ENCODE peak calls at places on chromosome 5, in four cellular contexts. Q, P, F and I are unnamed samples.

GRCh38 chr5:139961435-139962157 is 81.5 kb downstream of the NRG2 start:
- DNase-seq in Q (no peak), P (no peak), F (no peak), I (no peak)

GRCh38 chr5:11962122-11962521 is 57.9 kb upstream of the CTNND2 start:
- DNase-seq in P (no peak), F (no peak), Q (peak), I (no peak)

GRCh38 chr5:154459015-154459414 is 13.2 kb downstream of the SAP30L start:
- DNase-seq in F (no peak), P (no peak), Q (no peak), I (no peak)

GRCh38 chr5:68950111-68950510 is 143.7 kb upstream of the SLC30A5 start:
- DNase-seq in P (no peak), Q (no peak), F (no peak), I (no peak)

GRCh38 chr5:141992349-141992963 is 20.4 kb downstream of the GNPDA1 start:
- DNase-seq in P (peak), F (peak), Q (peak), I (peak)

GRCh38 chr5:164298165-164298564 is 792.7 kb downstream of the MAT2B start:
- DNase-seq in Q (no peak), P (no peak), F (no peak), I (no peak)

GRCh38 chr5:60036539-60036938 is 143.0 kb upstream of the PDE4D start:
- DNase-seq in P (no peak), Q (no peak), F (no peak), I (no peak)

GRCh38 chr5:145681686-145682085 is 153.5 kb downstream of the PRELID2 start:
- DNase-seq in F (peak), P (peak), Q (peak), I (peak)

GRCh38 chr5:2865856-2866546 is 114.5 kb upstream of the IRX2 start:
- DNase-seq in Q (no peak), F (no peak), P (no peak), I (no peak)

GRCh38 chr5:103523319-103523718 is 39.3 kb downstream of the NUDT12 start:
- DNase-seq in F (no peak), P (no peak), Q (peak), I (no peak)

GRCh38 chr5:25393957-25394356 is 749.2 kb upstream of the CDH10 start:
- DNase-seq in Q (peak), F (no peak), P (no peak), I (no peak)

GRCh38 chr5:84290161-84290560 is 94.5 kb downstream of the EDIL3 start:
- DNase-seq in P (no peak), F (no peak), Q (no peak), I (no peak)

GRCh38 chr5:127417534-127417933 is 99.9 kb upstream of the PRRC1 start:
- DNase-seq in Q (no peak), F (no peak), P (no peak), I (no peak)

GRCh38 chr5:154352960-154353548 is 92.7 kb upstream of the SAP30L start:
- DNase-seq in F (no peak), P (no peak), Q (peak), I (no peak)

GRCh38 chr5:42487077-42487476 is 63.8 kb downstream of the GHR start:
- DNase-seq in F (no peak), Q (no peak), P (no peak), I (no peak)

GRCh38 chr5:166942948-166943347 is 1348.5 kb upstream of the WWC1 start:
- DNase-seq in F (no peak), P (no peak), Q (no peak), I (no peak)

GRCh38 chr5:134575316-134575715 is 49.8 kb downstream of the JADE2 start:
- DNase-seq in Q (no peak), P (no peak), F (no peak), I (no peak)

GRCh38 chr5:135635471-135635870 is 56.7 kb upstream of the CXCL14 start:
- DNase-seq in F (no peak), Q (no peak), P (no peak), I (no peak)

GRCh38 chr5:38458174-38458573 is 98.3 kb downstream of the LIFR start:
- DNase-seq in F (no peak), Q (no peak), P (no peak), I (no peak)

GRCh38 chr5:135715267-135716050 is 119.0 kb upstream of the SLC25A48 start:
- DNase-seq in F (no peak), Q (no peak), P (no peak), I (no peak)

GRCh38 chr5:133326361-133326760 is 274.5 kb downstream of the HSPA4 start:
- DNase-seq in F (no peak), P (no peak), Q (no peak), I (no peak)

GRCh38 chr5:54959673-54960418 is 25.5 kb downstream of the ESM1 start:
- DNase-seq in F (peak), Q (peak), P (peak), I (peak)

GRCh38 chr5:166845044-166845443 is 1446.4 kb upstream of the WWC1 start:
- DNase-seq in Q (no peak), P (peak), F (peak), I (peak)

GRCh38 chr5:9932770-9933169 is 302.6 kb upstream of the TAS2R1 start:
- DNase-seq in Q (no peak), F (no peak), P (peak), I (no peak)

GRCh38 chr5:132205385-132206125 is 22.1 kb downstream of the P4HA2 start:
- DNase-seq in Q (no peak), P (no peak), F (no peak), I (no peak)

GRCh38 chr5:35672995-35673394 is 55.3 kb downstream of the SPEF2 start:
- DNase-seq in Q (no peak), F (no peak), P (no peak), I (no peak)

GRCh38 chr5:164119806-164120440 is 614.5 kb downstream of the MAT2B start:
- DNase-seq in F (peak), Q (peak), P (no peak), I (peak)

GRCh38 chr5:50711280-50711679 is 44.8 kb downstream of the PARP8 start:
- DNase-seq in Q (no peak), F (no peak), P (no peak), I (peak)

GRCh38 chr5:137718611-137719010 is 17.3 kb downstream of the KLHL3 start:
- DNase-seq in F (no peak), P (no peak), Q (no peak), I (no peak)

GRCh38 chr5:14246350-14247053 is 103.4 kb downstream of the TRIO start:
- DNase-seq in P (no peak), Q (no peak), F (no peak), I (no peak)

GRCh38 chr5:90015584-90016018 is 394.0 kb downstream of the CETN3 start:
- DNase-seq in Q (no peak), F (no peak), P (no peak), I (no peak)

GRCh38 chr5:10898489-10898888 is 137.5 kb upstream of the DAP start:
- DNase-seq in Q (no peak), P (no peak), F (no peak), I (no peak)

GRCh38 chr5:177364159-177364962 is 6.6 kb downstream of the RGS14 start:
- DNase-seq in Q (no peak), F (no peak), P (no peak), I (no peak)

GRCh38 chr5:141701341-141702119 is 19.5 kb upstream of the ARAP3 start:
- DNase-seq in F (no peak), Q (no peak), P (no peak), I (no peak)

GRCh38 chr5:75734913-75735789 is 17.9 kb upstream of the POC5 start:
- DNase-seq in F (peak), Q (peak), P (peak), I (peak)

GRCh38 chr5:149053027-149053705 is 9.7 kb downstream of the SH3TC2 start:
- DNase-seq in P (no peak), F (no peak), Q (no peak), I (no peak)

GRCh38 chr5:102988459-102988858 is 131.5 kb downstream of the GIN1 start:
- DNase-seq in Q (no peak), P (no peak), F (no peak), I (no peak)

GRCh38 chr5:32584651-32585050 is 706 bp upstream of the SUB1 start:
- DNase-seq in P (no peak), Q (no peak), F (no peak), I (no peak)

GRCh38 chr5:32585446-32586250 is at the start of gene SUB1:
- DNase-seq in P (peak), F (peak), Q (peak), I (peak)

GRCh38 chr5:32585122-32585445 is 273 bp upstream of the SUB1 start:
- DNase-seq in F (no peak), P (no peak), Q (no peak), I (no peak)

GRCh38 chr5:32587067-32587551 is 1.8 kb downstream of the SUB1 start:
- DNase-seq in F (no peak), Q (no peak), P (no peak), I (no peak)

DNA sequence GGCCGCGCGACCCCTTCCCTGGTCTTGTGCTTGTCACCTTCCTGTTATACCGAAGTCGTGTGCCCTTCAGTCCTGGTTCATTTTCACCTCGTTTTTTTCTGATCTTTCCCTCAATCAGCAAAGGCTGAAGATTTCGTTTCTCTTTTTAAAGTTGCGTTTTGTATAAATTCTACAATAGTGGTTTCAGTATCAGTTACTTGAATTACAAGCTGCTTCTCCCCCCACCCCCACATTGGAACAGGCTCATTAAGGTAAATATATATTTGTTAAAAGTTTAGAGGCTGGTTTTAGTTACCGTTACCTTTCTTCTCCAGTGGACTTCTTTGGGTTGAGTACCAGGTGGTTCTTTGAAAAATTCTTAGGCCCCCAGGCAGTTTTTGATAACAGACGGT is 890 bp downstream of the SUB1 start:
- DNase-seq in Q (no peak), P (no peak), F (no peak), I (no peak)
- TF ChIP-seq ELF4 in Q (no peak), P (no peak), F (no peak), I (no peak)

DNA sequence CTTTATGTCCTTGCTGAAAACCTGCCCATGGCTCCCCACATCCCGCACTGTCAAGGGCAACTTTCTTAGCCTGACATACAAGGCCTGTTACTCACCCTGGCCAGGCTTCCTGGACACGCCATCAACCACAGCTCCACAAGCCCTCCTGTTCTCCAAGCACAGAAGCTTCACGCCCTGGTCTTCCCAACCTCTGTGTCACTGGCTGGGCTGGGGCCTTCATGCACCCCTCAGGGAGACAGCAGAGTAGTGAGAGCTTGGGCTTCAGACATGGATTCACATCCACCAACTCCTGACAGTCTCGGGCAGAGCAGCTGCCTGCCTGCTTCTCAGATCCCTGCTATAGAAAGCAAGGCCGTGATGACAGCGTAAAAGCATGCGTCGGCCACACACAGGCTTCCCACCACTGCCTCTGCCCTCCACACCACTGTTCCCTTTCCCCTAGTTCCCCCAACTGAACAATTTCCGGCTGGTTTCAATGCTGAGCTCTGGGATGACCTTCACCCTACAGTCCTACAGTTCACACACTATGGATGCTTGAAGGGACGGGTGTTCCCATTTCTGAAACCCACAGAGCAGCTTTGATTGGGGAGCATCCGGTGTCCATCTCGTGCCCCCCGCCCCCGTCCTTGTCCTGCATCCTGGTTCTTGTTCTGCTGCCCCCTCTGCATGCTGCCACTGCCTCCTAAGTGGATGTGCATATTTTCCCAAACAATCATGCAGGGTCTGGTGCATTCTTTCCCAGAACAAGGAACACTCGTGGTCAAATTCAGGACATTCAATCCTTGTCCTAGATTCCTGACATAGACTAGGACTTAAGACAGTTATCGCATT is 33.4 kb upstream of the ADAMTS2 start:
- DNase-seq in Q (no peak), F (no peak), P (no peak), I (no peak)
- TF ChIP-seq ELF4 in Q (no peak), F (no peak), P (no peak), I (no peak)

GRCh38 chr5:36946101-36946500 is 69.5 kb downstream of the NIPBL start:
- DNase-seq in P (no peak), F (no peak), Q (no peak), I (no peak)

GRCh38 chr5:36948650-36949049 is 72.1 kb downstream of the NIPBL start:
- DNase-seq in F (no peak), Q (no peak), P (no peak), I (no peak)

GRCh38 chr5:36945687-36946086 is 69.1 kb downstream of the NIPBL start:
- DNase-seq in P (no peak), Q (no peak), F (no peak), I (no peak)

GRCh38 chr5:36949593-36949992 is 73.0 kb downstream of the NIPBL start:
- DNase-seq in F (no peak), P (no peak), Q (no peak), I (no peak)

GRCh38 chr5:36948041-36948440 is 71.5 kb downstream of the NIPBL start:
- DNase-seq in P (no peak), Q (no peak), F (no peak), I (no peak)
- TF ChIP-seq ELF4 in P (no peak), Q (no peak), F (no peak), I (no peak)

GRCh38 chr5:82092-82491 is 9.9 kb upstream of the PLEKHG4B start:
- DNase-seq in F (peak), Q (peak), P (no peak), I (no peak)
- TF ChIP-seq ELF4 in F (no peak), Q (no peak), P (no peak), I (no peak)

GRCh38 chr5:110088676-110089436 is 399.1 kb downstream of the MAN2A1 start:
- DNase-seq in P (no peak), Q (no peak), F (no peak), I (no peak)

GRCh38 chr5:110092955-110093785 is 403.4 kb downstream of the MAN2A1 start:
- DNase-seq in F (no peak), P (no peak), Q (peak), I (no peak)

GRCh38 chr5:110086658-110087388 is 397.1 kb downstream of the MAN2A1 start:
- DNase-seq in P (no peak), F (no peak), Q (no peak), I (no peak)

GRCh38 chr5:110085826-110086225 is 396.1 kb downstream of the MAN2A1 start:
- DNase-seq in F (no peak), P (no peak), Q (no peak), I (no peak)

DNA sequence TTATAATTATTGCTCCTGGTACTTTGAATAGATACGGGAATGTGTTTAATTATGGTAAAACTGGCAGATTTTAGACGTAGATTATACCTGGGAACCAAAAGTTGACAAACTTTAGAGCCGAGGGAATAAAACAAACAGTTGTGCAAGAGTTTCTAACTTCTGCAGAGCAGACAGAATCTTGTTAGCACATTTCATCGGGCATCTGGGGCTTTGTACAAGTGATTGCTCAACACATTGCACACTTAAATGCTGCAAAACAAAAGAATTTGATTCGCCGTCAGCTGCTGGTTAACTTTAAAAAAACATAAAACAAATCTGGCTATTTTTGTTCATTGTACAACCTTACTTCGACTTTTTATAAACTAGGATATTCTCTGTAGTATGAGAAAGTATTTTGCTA is 398.1 kb downstream of the MAN2A1 start:
- DNase-seq in P (no peak), Q (peak), F (no peak), I (no peak)
- TF ChIP-seq ELF4 in P (no peak), Q (no peak), F (no peak), I (no peak)

GRCh38 chr5:172115541-172115982 is 72.5 kb downstream of the STK10 start:
- DNase-seq in F (no peak), Q (no peak), P (no peak), I (no peak)

GRCh38 chr5:172110921-172111873 is 76.8 kb downstream of the STK10 start:
- DNase-seq in F (no peak), P (peak), Q (no peak), I (peak)

GRCh38 chr5:172114875-172115422 is 73.1 kb downstream of the STK10 start:
- DNase-seq in P (no peak), Q (no peak), F (no peak), I (no peak)

GRCh38 chr5:172110260-172110815 is 77.7 kb downstream of the STK10 start:
- DNase-seq in F (no peak), P (no peak), Q (no peak), I (no peak)

GRCh38 chr5:172113036-172113435 is 75.0 kb downstream of the STK10 start:
- DNase-seq in F (no peak), Q (no peak), P (no peak), I (no peak)
- TF ChIP-seq ELF4 in F (no peak), Q (no peak), P (no peak), I (no peak)

GRCh38 chr5:120449501-120449900 is 14.6 kb upstream of the PRR16 start:
- DNase-seq in F (no peak), Q (no peak), P (no peak), I (no peak)
- TF ChIP-seq ELF4 in F (no peak), Q (no peak), P (no peak), I (no peak)

DNA sequence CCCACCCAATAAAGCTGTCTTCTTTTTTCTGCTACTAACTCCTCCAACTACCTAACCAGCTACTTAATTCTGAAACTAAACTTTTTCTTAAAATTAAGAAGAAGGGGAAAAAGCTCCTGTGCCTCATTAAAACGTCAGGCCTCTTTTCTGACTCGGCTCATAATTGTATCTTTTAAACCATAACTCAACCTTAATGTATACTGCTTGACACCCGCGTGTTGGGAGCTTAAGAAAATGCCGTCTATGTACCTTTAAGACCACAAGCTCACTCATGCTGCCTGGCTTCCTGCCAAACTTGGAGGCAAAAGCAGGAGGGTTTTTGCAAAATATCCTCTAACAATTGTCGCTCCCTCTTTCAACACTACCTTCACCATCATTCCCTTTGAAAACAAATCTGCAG is 5.0 kb downstream of the EBF1 start:
- DNase-seq in Q (peak), P (peak), F (peak), I (peak)
- TF ChIP-seq ELF4 in Q (no peak), P (no peak), F (no peak), I (no peak)